ENCODE peak calls at places on chromosome 5, in eight cellular contexts. Y is heart left ventricle, R is Peyer's patch, T is small intestine, A is mesenchymal stem cell, V is A549, G is psoas muscle, H is right atrium auricular region. Z is an unnamed sample.
A peak's percentile ranks its signal among the peaks of the same experiment; 100 is the strongest.

GRCh38 chr5:179380211-179381035 is 35.2 kb upstream of the ADAMTS2 start:
- DNase-seq in V (no peak), A (no peak), Y (no peak), G (no peak), H (no peak), T (no peak), R (no peak), Z (no peak)

GRCh38 chr5:128083811-128084227 is 253 bp downstream of the SLC12A2 start:
- DNase-seq in H (no peak), G (no peak), A (no peak), V (no peak), R (no peak), Y (no peak), T (no peak), Z (no peak)

GRCh38 chr5:157269763-157270272 is 3.9 kb downstream of the CYFIP2 start:
- DNase-seq in H (no peak), T (no peak), R (no peak), V (no peak), G (no peak), A (no peak), Y (no peak), Z (no peak)

GRCh38 chr5:141476132-141476909 is 555 bp downstream of the PCDHGC3 start:
- DNase-seq in T (peak; percentile 49), R (peak; percentile 61), H (peak; percentile 80), Y (peak; percentile 66), G (peak; percentile 84), A (peak; percentile 82), V (peak; percentile 16), Z (peak; percentile 69)

GRCh38 chr5:86909461-86909881 is 291.7 kb downstream of the COX7C start:
- DNase-seq in V (peak; percentile 67), H (no peak), G (no peak), A (peak; percentile 91), T (no peak), Y (no peak), R (no peak), Z (no peak)

GRCh38 chr5:128199104-128199503 is 115.5 kb downstream of the SLC12A2 start:
- DNase-seq in T (peak; percentile 52), H (no peak), A (peak; percentile 66), V (peak; percentile 47), Y (no peak), G (no peak), R (peak; percentile 60), Z (no peak)

GRCh38 chr5:82349651-82350050 is 71.5 kb upstream of the RPS23 start:
- DNase-seq in Y (no peak), H (no peak), T (no peak), V (peak; percentile 16), A (no peak), G (peak; percentile 66), R (no peak), Z (peak; percentile 50)

GRCh38 chr5:55151923-55152842 is 7.8 kb upstream of the GPX8 start:
- DNase-seq in H (no peak), G (no peak), Y (no peak), A (peak; percentile 51), V (no peak), R (no peak), T (no peak), Z (no peak)

GRCh38 chr5:16857635-16858034 is 78.5 kb downstream of the MYO10 start:
- DNase-seq in V (no peak), R (no peak), T (no peak), A (no peak), G (no peak), Y (no peak), H (no peak), Z (no peak)

GRCh38 chr5:136563489-136563888 is 198.1 kb upstream of the TRPC7 start:
- DNase-seq in R (no peak), Y (no peak), V (no peak), T (peak; percentile 5), A (no peak), H (no peak), G (no peak), Z (no peak)

GRCh38 chr5:171445910-171446516 is 26.6 kb downstream of the FGF18 start:
- DNase-seq in H (peak; percentile 77), T (no peak), R (no peak), Y (peak; percentile 82), G (peak; percentile 71), V (no peak), A (peak; percentile 41), Z (peak; percentile 82)

GRCh38 chr5:68331202-68332108 is 115.9 kb downstream of the PIK3R1 start:
- DNase-seq in R (no peak), A (peak; percentile 57), V (no peak), Y (no peak), T (peak; percentile 69), H (no peak), G (no peak), Z (no peak)

GRCh38 chr5:173330856-173331206 is 2.6 kb upstream of the STC2 start:
- DNase-seq in Y (no peak), R (no peak), A (no peak), V (no peak), H (no peak), G (no peak), T (no peak), Z (no peak)

GRCh38 chr5:35741126-35741711 is 115.5 kb upstream of the IL7R start:
- DNase-seq in Y (no peak), V (peak; percentile 38), A (peak; percentile 83), T (no peak), G (no peak), R (no peak), H (no peak), Z (no peak)

GRCh38 chr5:61951295-61951694 is 354.7 kb upstream of the KIF2A start:
- DNase-seq in T (no peak), Y (no peak), V (no peak), G (no peak), H (no peak), A (no peak), R (no peak), Z (no peak)

GRCh38 chr5:96483878-96484277 is 50.8 kb upstream of the PCSK1 start:
- DNase-seq in V (peak; percentile 42), A (peak; percentile 51), G (no peak), Y (no peak), T (peak; percentile 2), R (no peak), H (no peak), Z (no peak)

GRCh38 chr5:14853685-14854084 is 17.9 kb downstream of the ANKH start:
- DNase-seq in G (no peak), H (no peak), V (no peak), A (no peak), T (no peak), R (no peak), Y (no peak), Z (no peak)

DNA sequence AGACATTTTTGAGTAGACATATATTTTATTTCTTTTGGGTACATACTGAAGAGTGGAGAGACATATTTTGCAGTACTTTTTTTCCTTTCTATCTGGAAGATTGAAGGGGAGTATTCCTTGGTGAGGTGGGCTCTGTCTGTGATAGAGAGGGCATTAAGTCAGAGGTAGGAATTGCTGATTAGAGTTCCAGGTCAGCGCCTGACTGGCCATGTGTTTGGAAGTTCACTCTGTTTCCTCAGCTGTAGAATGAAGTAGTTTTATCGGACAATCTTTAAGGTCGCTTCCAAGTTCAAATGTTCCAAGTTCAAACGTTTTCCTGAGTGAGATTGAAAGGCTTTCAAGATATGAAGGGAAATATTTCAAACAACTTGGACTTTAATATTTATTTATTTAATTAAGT is 45.5 kb downstream of the RASGRF2 start:
- DNase-seq in T (no peak), A (no peak), H (no peak), Y (no peak), V (no peak), R (no peak), G (no peak), Z (no peak)
- H3K4me1 ChIP-seq in T (no peaks in the 10 kb centered on the region), A (no peaks in the 10 kb centered on the region), H (no peaks in the 10 kb centered on the region), Y (no peaks in the 10 kb centered on the region), V (no peaks in the 10 kb centered on the region), R (no peaks in the 10 kb centered on the region), G (peaks cover 4% of the 10 kb centered on the region), Z (peaks cover 3% of the 10 kb centered on the region)

GRCh38 chr5:159104759-159105317 is 5.1 kb upstream of the EBF1 start:
- DNase-seq in Y (no peak), R (no peak), H (no peak), A (no peak), G (peak; percentile 56), V (no peak), T (no peak), Z (peak; percentile 42)
- H3K4me3 ChIP-seq in Y (peak overlapping the region; percentile 30), R (peak overlapping the region; percentile 12), H (no peak overlapping the region), A (no peak overlapping the region), G (no peak overlapping the region), V (no peak overlapping the region), T (no peak overlapping the region), Z (no peak overlapping the region)

GRCh38 chr5:151052834-151053233 is 28.0 kb downstream of the TNIP1 start:
- DNase-seq in R (no peak), A (no peak), G (no peak), V (no peak), H (no peak), Y (peak; percentile 13), T (no peak), Z (no peak)

GRCh38 chr5:151053796-151054490 is 26.9 kb downstream of the TNIP1 start:
- DNase-seq in H (no peak), V (no peak), A (no peak), R (no peak), G (peak; percentile 34), T (no peak), Y (no peak), Z (no peak)

GRCh38 chr5:151051066-151051930 is 29.5 kb downstream of the TNIP1 start:
- DNase-seq in T (peak; percentile 87), A (peak; percentile 83), Y (peak; percentile 87), G (peak; percentile 91), H (peak; percentile 85), V (peak; percentile 83), R (peak; percentile 94), Z (peak; percentile 94)

GRCh38 chr5:151054713-151055112 is 26.1 kb downstream of the TNIP1 start:
- DNase-seq in R (peak; percentile 84), V (no peak), Y (no peak), G (no peak), T (peak; percentile 96), H (no peak), A (no peak), Z (no peak)

GRCh38 chr5:151051931-151052608 is 28.8 kb downstream of the TNIP1 start:
- DNase-seq in T (no peak), V (no peak), R (no peak), G (peak; percentile 48), Y (peak; percentile 33), A (no peak), H (no peak), Z (no peak)
- H3K4me1 ChIP-seq in T (no peaks in the 10 kb centered on the region), V (peaks cover 12% of the 10 kb centered on the region), R (peaks cover 7% of the 10 kb centered on the region), G (peaks cover 16% of the 10 kb centered on the region), Y (no peaks in the 10 kb centered on the region), A (peaks cover 17% of the 10 kb centered on the region), H (no peaks in the 10 kb centered on the region), Z (peaks cover 5% of the 10 kb centered on the region)

GRCh38 chr5:176529116-176529823 is 7.9 kb downstream of the RNF44 start:
- DNase-seq in H (no peak), V (no peak), T (no peak), G (no peak), A (no peak), Y (peak; percentile 33), R (no peak), Z (no peak)

GRCh38 chr5:176530983-176531901 is 6.0 kb downstream of the RNF44 start:
- DNase-seq in V (no peak), Y (peak; percentile 56), A (no peak), R (no peak), H (no peak), G (no peak), T (no peak), Z (peak; percentile 69)

GRCh38 chr5:176531902-176532493 is 5.2 kb downstream of the RNF44 start:
- DNase-seq in V (no peak), T (no peak), R (no peak), H (no peak), Y (peak; percentile 29), A (no peak), G (no peak), Z (no peak)

GRCh38 chr5:176529824-176530195 is 7.4 kb downstream of the RNF44 start:
- DNase-seq in G (no peak), R (peak; percentile 87), A (no peak), V (no peak), T (peak; percentile 45), Y (no peak), H (no peak), Z (no peak)

GRCh38 chr5:176530406-176530982 is 6.7 kb downstream of the RNF44 start:
- DNase-seq in A (no peak), V (no peak), R (no peak), H (no peak), Y (peak; percentile 25), G (no peak), T (no peak), Z (peak; percentile 61)
- H3K4me3 ChIP-seq in A (no peak overlapping the region), V (no peak overlapping the region), R (no peak overlapping the region), H (no peak overlapping the region), Y (no peak overlapping the region), G (no peak overlapping the region), T (no peak overlapping the region), Z (no peak overlapping the region)